ENCODE peak calls at places on chromosomes 12 and 14, in five cellular contexts. B is fibroblast of lung, R is stomach, K is BJ, Q is fibroblast of mammary gland. N is an unnamed sample.

GRCh38 chr14:100770605-100771120 is 44.0 kb downstream of the DLK1 start:
- DNase-seq in Q (no peak), K (no peak), B (no peak), R (no peak), N (no peak)

GRCh38 chr14:69625299-69626131 is 14.1 kb downstream of the SUSD6 start:
- DNase-seq in R (peak; percentile 55), B (no peak), Q (peak; percentile 53), K (no peak), N (no peak)

GRCh38 chr12:14654416-14654815 is 42.0 kb downstream of the GUCY2C start:
- DNase-seq in R (no peak), K (no peak), B (no peak), Q (peak; percentile 18), N (no peak)

GRCh38 chr12:111766608-111767361 is at the start of gene ALDH2:
- DNase-seq in K (no peak), Q (no peak), R (peak; percentile 83), B (peak; percentile 61), N (no peak)

GRCh38 chr12:6161124-6161882 is 36.8 kb upstream of the VWF start:
- DNase-seq in K (no peak), R (no peak), Q (peak; percentile 83), B (peak; percentile 87), N (no peak)

GRCh38 chr12:39617887-39618286 is 1.7 kb downstream of the ABCD2 start:
- DNase-seq in R (no peak), B (no peak), K (no peak), Q (no peak), N (no peak)

GRCh38 chr12:67091204-67091603 is 178.0 kb upstream of the CAND1 start:
- DNase-seq in B (no peak), R (no peak), K (no peak), Q (no peak), N (no peak)

GRCh38 chr14:100333311-100333710 is 10.2 kb downstream of the SLC25A47 start:
- DNase-seq in B (no peak), K (no peak), Q (no peak), R (no peak), N (no peak)

GRCh38 chr12:124780752-124781685 is 82.6 kb downstream of the SCARB1 start:
- DNase-seq in Q (no peak), R (no peak), K (no peak), B (no peak), N (no peak)

GRCh38 chr14:104096751-104097700 is 11.5 kb downstream of the ASPG start:
- DNase-seq in B (no peak), R (no peak), K (no peak), Q (no peak), N (no peak)

GRCh38 chr12:131318045-131318685 is 364.5 kb downstream of the ADGRD1 start:
- DNase-seq in Q (no peak), K (no peak), B (no peak), R (no peak), N (no peak)

GRCh38 chr12:54338682-54339296 is 13.9 kb downstream of the COPZ1 start:
- DNase-seq in Q (peak; percentile 44), R (no peak), B (peak; percentile 34), K (no peak), N (no peak)

GRCh38 chr12:54333420-54334034 is 8.6 kb downstream of the COPZ1 start:
- DNase-seq in K (no peak), R (no peak), Q (no peak), B (no peak), N (no peak)

GRCh38 chr12:54340845-54341244 is 15.9 kb downstream of the COPZ1 start:
- DNase-seq in R (no peak), B (no peak), K (no peak), Q (no peak), N (no peak)

GRCh38 chr12:54337854-54338650 is 13.1 kb downstream of the COPZ1 start:
- DNase-seq in R (no peak), K (no peak), B (no peak), Q (peak; percentile 37), N (no peak)

DNA sequence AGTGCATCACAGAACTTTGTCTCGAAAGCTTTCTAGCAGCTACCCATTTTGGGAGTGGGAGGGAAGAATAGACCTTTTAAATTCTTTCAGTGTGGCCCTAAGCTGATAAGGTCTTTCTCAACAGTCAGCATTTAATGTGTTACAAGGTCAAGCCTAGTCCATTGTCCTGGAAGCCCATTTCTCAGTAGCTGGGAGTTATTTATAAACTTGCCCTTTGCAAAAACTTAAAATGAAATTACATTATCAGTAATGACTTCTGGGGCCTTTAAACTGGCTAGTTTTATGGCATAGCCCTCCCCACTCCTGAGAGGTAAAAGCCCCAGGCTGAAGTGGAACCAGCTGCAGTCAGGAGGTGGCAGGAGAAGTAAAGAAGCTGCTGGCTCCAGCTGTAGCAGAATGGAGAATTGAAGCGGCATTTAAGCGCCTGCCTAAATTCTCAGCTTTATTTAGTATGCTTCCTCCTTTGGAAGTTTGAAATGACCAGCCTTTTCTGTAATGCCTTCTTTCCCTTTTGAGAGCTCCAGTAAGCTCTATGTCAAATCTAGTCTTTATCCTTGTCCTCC is 12.4 kb downstream of the COPZ1 start:
- DNase-seq in R (no peak), Q (no peak), B (peak; percentile 56), K (no peak), N (no peak)
- TF ChIP-seq CTCF in R (no peak), Q (no peak), B (peak; percentile 20), K (peak; percentile 31), N (no peak)

GRCh38 chr14:96192975-96193805 is 11.4 kb upstream of the BDKRB2 start:
- DNase-seq in Q (no peak), B (no peak), K (no peak), R (no peak), N (no peak)
- H3K4me3 ChIP-seq in Q (no peak overlapping the region), B (no peak overlapping the region), K (no peak overlapping the region), R (no peak overlapping the region), N (no peak overlapping the region)

GRCh38 chr12:88153959-88154358 is 11.9 kb downstream of the TMTC3 start:
- DNase-seq in K (no peak), B (peak; percentile 82), R (no peak), Q (peak; percentile 76), N (no peak)
- TF ChIP-seq CTCF in K (peak; percentile 25), B (peak; percentile 30), R (no peak), Q (peak; percentile 38), N (peak; percentile 23)

DNA sequence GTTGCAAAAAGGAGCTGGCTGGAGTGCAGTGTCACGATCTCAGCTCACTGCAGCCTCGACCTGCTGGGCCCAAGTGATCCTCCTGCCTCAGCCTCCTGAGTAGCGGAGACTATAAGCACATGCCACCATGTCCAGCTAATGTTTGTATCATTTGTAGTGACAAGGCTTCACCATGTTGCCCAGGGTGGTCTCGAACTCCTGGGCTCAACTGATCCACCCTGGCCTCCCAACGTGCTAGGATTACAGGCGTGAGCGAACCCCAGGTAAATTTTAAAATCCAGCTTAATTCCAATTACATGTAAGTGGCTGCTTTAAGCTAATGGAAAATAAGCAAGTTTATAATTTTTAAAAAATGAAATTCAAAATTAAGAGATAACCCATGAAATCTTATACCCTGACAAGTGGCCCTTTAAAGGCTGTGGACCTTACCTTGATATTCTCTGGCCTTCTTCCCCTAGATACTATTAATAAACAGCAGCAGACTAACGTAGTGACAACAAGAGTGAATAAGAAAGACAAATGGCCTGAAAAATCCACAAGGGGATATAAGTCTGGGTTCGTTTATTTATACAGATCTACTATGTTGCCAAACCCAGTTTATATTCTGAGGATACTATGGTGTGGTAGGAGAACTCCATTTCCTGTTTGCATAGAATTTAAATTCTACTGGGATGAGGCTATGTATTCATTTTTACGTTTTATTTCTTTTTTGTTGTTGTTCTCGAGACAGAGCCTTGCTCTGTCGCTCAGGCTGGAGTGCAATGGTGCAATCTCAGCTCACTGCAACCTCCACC is 25.6 kb upstream of the SLC2A3 start:
- DNase-seq in B (peak; percentile 74), Q (peak; percentile 57), R (no peak), K (no peak), N (no peak)
- H3K4me3 ChIP-seq in B (no peak overlapping the region), Q (peak overlapping the region; percentile 76), R (peak overlapping the region; percentile 45), K (peak overlapping the region; percentile 61), N (no peak overlapping the region)

GRCh38 chr14:75980856-75981255 is 939 bp downstream of the TGFB3 start:
- DNase-seq in K (no peak), R (peak; percentile 47), Q (peak; percentile 42), B (peak; percentile 36), N (peak; percentile 18)
- TF ChIP-seq CTCF in K (no peak), R (no peak), Q (no peak), B (no peak), N (no peak)

N was measured in LNCaP clone FGC.